ENCODE peak calls at places on chromosomes 1 and 21, in ten cellular contexts. K is NCI-H1417; X is effector memory CD8-positive, alpha-beta T cell; S is midbrain; G is AG09319; R is neural progenitor cell; E is C1 segment of cervical spinal cord; W is anterior cingulate cortex; C is activated T-cell treated with anti-CD3 and anti-CD28 coated beads for 24 hours; M is body of pancreas. A is an unnamed sample.
A peak's percentile ranks its signal among the peaks of the same experiment; 100 is the strongest.

GRCh38 chr1:20160034-20160433 is 20.9 kb downstream of the PLA2G2F start:
- DNase-seq in S (no peak), X (no peak), G (no peak), K (no peak), W (no peak), M (no peak), C (no peak), R (no peak), E (no peak), A (no peak)

GRCh38 chr1:154386643-154387352 is 18.3 kb upstream of the IL6R start:
- DNase-seq in S (no peak), W (no peak), X (peak; percentile 53), R (no peak), C (peak; percentile 74), E (no peak), G (no peak), K (no peak), M (no peak), A (no peak)

GRCh38 chr1:231508941-231509340 is 19.5 kb upstream of the TSNAX start:
- DNase-seq in S (no peak), K (no peak), X (no peak), R (peak; percentile 51), M (no peak), W (no peak), E (no peak), G (no peak), C (no peak), A (no peak)

GRCh38 chr1:106571109-106571508 is 485.4 kb upstream of the PRMT6 start:
- DNase-seq in K (no peak), R (no peak), C (no peak), X (no peak), S (no peak), W (no peak), G (no peak), E (no peak), M (no peak), A (no peak)

GRCh38 chr21:46442938-46443337 is 15.8 kb upstream of the DIP2A start:
- DNase-seq in C (no peak), E (no peak), R (no peak), G (no peak), M (no peak), K (no peak), S (peak; percentile 51), W (peak; percentile 56), X (no peak), A (no peak)

GRCh38 chr1:239922778-239923522 is 168.7 kb upstream of the FMN2 start:
- DNase-seq in E (no peak), S (no peak), W (no peak), R (no peak), G (no peak), X (no peak), K (no peak), M (no peak), C (no peak), A (no peak)

GRCh38 chr1:155984341-155984740 is 6.0 kb upstream of the ARHGEF2 start:
- DNase-seq in G (no peak), M (peak; percentile 63), W (no peak), E (no peak), C (no peak), X (no peak), R (peak; percentile 69), K (peak; percentile 96), S (no peak), A (no peak)

GRCh38 chr1:214717323-214717722 is 114.3 kb downstream of the CENPF start:
- DNase-seq in X (no peak), W (no peak), M (no peak), S (no peak), C (no peak), R (peak; percentile 7), G (no peak), E (no peak), K (peak; percentile 75), A (no peak)

GRCh38 chr1:150507912-150508864 is at the start of gene ECM1:
- DNase-seq in M (no peak), E (no peak), S (no peak), G (no peak), X (no peak), W (no peak), R (no peak), C (no peak), K (no peak), A (peak; percentile 71)

GRCh38 chr1:67987046-67987799 is 63.2 kb downstream of the DIRAS3 start:
- DNase-seq in X (no peak), C (no peak), W (no peak), R (no peak), E (no peak), M (no peak), S (no peak), K (no peak), G (peak; percentile 85), A (no peak)

GRCh38 chr1:196030455-196030854 is 577.8 kb downstream of the KCNT2 start:
- DNase-seq in W (no peak), M (no peak), C (no peak), E (no peak), X (no peak), S (no peak), G (no peak), R (no peak), K (no peak), A (no peak)

GRCh38 chr1:94989911-94990463 is 63.1 kb upstream of the CNN3 start:
- DNase-seq in K (no peak), G (no peak), S (no peak), E (no peak), X (no peak), C (no peak), R (no peak), M (no peak), W (no peak), A (no peak)

GRCh38 chr1:53314606-53315005 is 13.3 kb downstream of the LRP8 start:
- DNase-seq in M (no peak), X (no peak), C (no peak), W (no peak), R (no peak), G (no peak), E (no peak), S (no peak), K (no peak), A (no peak)

GRCh38 chr1:39650431-39650830 is 11.0 kb upstream of the HEYL start:
- DNase-seq in X (no peak), M (no peak), W (no peak), R (no peak), E (no peak), S (no peak), C (no peak), G (no peak), K (no peak), A (no peak)

GRCh38 chr1:59146651-59147358 is 150.1 kb upstream of the FGGY start:
- DNase-seq in M (peak; percentile 57), W (no peak), S (peak; percentile 13), G (no peak), K (no peak), R (peak; percentile 66), X (peak; percentile 49), E (no peak), C (peak; percentile 18), A (peak; percentile 34)

A was measured in frontal cortex.